ENCODE peak calls at places on chromosomes 4 and X, in seven cellular contexts. M is mammary epithelial cell, W is A673, I is tibial artery, A is astrocyte, C is lower lobe of right lung, Y is ovary. X is an unnamed sample.
A peak's percentile ranks its signal among the peaks of the same experiment; 100 is the strongest.

GRCh38 chr4:120348521-120348920 is 281.9 kb upstream of the MAD2L1 start:
- DNase-seq in M (no peak), W (no peak), I (no peak), A (no peak), C (no peak), Y (no peak), X (no peak)

GRCh38 chrX:9184231-9184630 is 150.3 kb upstream of the FAM9B start:
- DNase-seq in M (no peak), W (no peak), I (no peak), A (no peak), C (no peak), Y (no peak), X (no peak)

GRCh38 chr4:1604706-1605205 is 79.4 kb downstream of the FAM53A start:
- DNase-seq in M (no peak), W (no peak), I (no peak), A (no peak), C (peak; percentile 48), Y (no peak), X (no peak)

GRCh38 chr4:167111622-167112021 is 122.7 kb downstream of the SPOCK3 start:
- DNase-seq in M (peak; percentile 76), W (no peak), I (no peak), A (no peak), C (no peak), Y (no peak), X (no peak)

GRCh38 chrX:10794203-10794630 is 173.8 kb upstream of the MID1 start:
- DNase-seq in M (peak; percentile 74), W (no peak), I (no peak), A (no peak), C (no peak), Y (no peak), X (no peak)

GRCh38 chr4:42074294-42074693 is 78.2 kb downstream of the BEND4 start:
- DNase-seq in M (no peak), W (no peak), I (no peak), A (no peak), C (no peak), Y (no peak), X (no peak)

GRCh38 chr4:142440093-142440492 is 406.0 kb downstream of the INPP4B start:
- DNase-seq in M (no peak), W (no peak), I (no peak), A (peak; percentile 16), C (no peak), Y (no peak), X (no peak)

GRCh38 chr4:91754716-91755115 is 549.0 kb upstream of the GRID2 start:
- DNase-seq in M (no peak), W (no peak), I (no peak), A (peak; percentile 49), C (no peak), Y (no peak), X (peak; percentile 45)

GRCh38 chrX:94831364-94831763 is 1157.4 kb downstream of the FAM133A start:
- DNase-seq in M (peak; percentile 1), W (peak; percentile 25), I (no peak), A (no peak), C (no peak), Y (no peak), X (peak; percentile 20)

GRCh38 chrX:39519566-39520301 is 578.0 kb downstream of the BCOR start:
- DNase-seq in M (no peak), W (no peak), I (no peak), A (no peak), C (no peak), Y (no peak), X (no peak)

GRCh38 chr4:1721666-1722550 is 587 bp downstream of the TACC3 start:
- DNase-seq in M (no peak), W (no peak), I (no peak), A (no peak), C (peak; percentile 51), Y (peak; percentile 64), X (no peak)

GRCh38 chr4:123746981-123747380 is 350.4 kb downstream of the SPRY1 start:
- DNase-seq in M (no peak), W (no peak), I (no peak), A (no peak), C (no peak), Y (no peak), X (peak; percentile 74)

GRCh38 chr4:150577786-150578185 is 4.2 kb upstream of the MAB21L2 start:
- DNase-seq in M (no peak), W (no peak), I (no peak), A (no peak), C (no peak), Y (no peak), X (no peak)

GRCh38 chr4:36640876-36641275 is 359.5 kb downstream of the DTHD1 start:
- DNase-seq in M (no peak), W (no peak), I (no peak), A (no peak), C (no peak), Y (no peak), X (no peak)

GRCh38 chrX:29090811-29091210 is 503.6 kb downstream of the IL1RAPL1 start:
- DNase-seq in M (no peak), W (peak; percentile 23), I (no peak), A (peak; percentile 4), C (no peak), Y (no peak), X (peak; percentile 41)

GRCh38 chrX:110318664-110318968 is 731 bp upstream of the AMMECR1 start:
- DNase-seq in M (no peak), W (no peak), I (no peak), A (no peak), C (no peak), Y (no peak), X (no peak)

GRCh38 chr4:41361831-41362646 is 105.3 kb downstream of the UCHL1 start:
- DNase-seq in M (no peak), W (peak; percentile 12), I (no peak), A (no peak), C (no peak), Y (no peak), X (no peak)

GRCh38 chr4:22595684-22596083 is 79.8 kb upstream of the ADGRA3 start:
- DNase-seq in M (no peak), W (peak; percentile 4), I (no peak), A (no peak), C (no peak), Y (no peak), X (no peak)

GRCh38 chr4:6929735-6930464 is 20.3 kb downstream of the TBC1D14 start:
- DNase-seq in M (no peak), W (no peak), I (no peak), A (no peak), C (no peak), Y (no peak), X (no peak)

GRCh38 chr4:97238956-97239698 is 904.1 kb downstream of the STPG2 start:
- DNase-seq in M (no peak), W (no peak), I (no peak), A (no peak), C (no peak), Y (no peak), X (no peak)

GRCh38 chr4:97235516-97235915 is 907.8 kb downstream of the STPG2 start:
- DNase-seq in M (no peak), W (peak; percentile 0), I (no peak), A (no peak), C (no peak), Y (no peak), X (no peak)

GRCh38 chr4:97239699-97239997 is 903.6 kb downstream of the STPG2 start:
- DNase-seq in M (no peak), W (no peak), I (no peak), A (no peak), C (no peak), Y (no peak), X (no peak)
- H3K9me3 ChIP-seq in M (no peaks in the 10 kb centered on the region), W (no peaks in the 10 kb centered on the region), I (no peaks in the 10 kb centered on the region), A (peaks cover 2% of the 10 kb centered on the region), C (no peaks in the 10 kb centered on the region), Y (no peaks in the 10 kb centered on the region), X (no peaks in the 10 kb centered on the region)

GRCh38 chr4:3137908-3138307 is 63.4 kb downstream of the HTT start:
- DNase-seq in M (no peak), W (no peak), I (no peak), A (no peak), C (no peak), Y (no peak), X (no peak)

GRCh38 chr4:3134201-3134600 is 59.7 kb downstream of the HTT start:
- DNase-seq in M (no peak), W (no peak), I (no peak), A (no peak), C (no peak), Y (no peak), X (no peak)

GRCh38 chr4:3130826-3131225 is 56.3 kb downstream of the HTT start:
- DNase-seq in M (no peak), W (no peak), I (no peak), A (no peak), C (no peak), Y (no peak), X (no peak)

GRCh38 chr4:3135155-3136011 is 60.9 kb downstream of the HTT start:
- DNase-seq in M (no peak), W (no peak), I (no peak), A (no peak), C (no peak), Y (no peak), X (peak; percentile 25)

DNA sequence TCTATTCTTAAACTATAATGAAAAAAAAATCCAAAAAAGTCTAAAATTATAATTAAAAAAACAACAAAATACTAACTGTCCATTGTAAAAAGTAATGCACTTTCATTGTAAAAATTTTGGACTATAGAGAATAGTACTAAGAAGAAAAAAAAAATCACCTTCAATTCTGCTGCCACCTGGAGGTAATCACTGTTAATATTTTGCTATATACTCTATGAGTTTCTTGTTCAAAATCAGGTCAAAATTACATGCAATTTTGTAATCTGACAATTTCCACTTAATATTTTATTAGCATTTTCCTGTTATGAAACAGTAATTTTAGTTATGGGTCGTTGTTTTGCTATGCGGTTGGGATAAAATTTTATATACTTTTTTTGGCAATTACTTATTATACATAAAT is 62.0 kb downstream of the HTT start:
- DNase-seq in M (no peak), W (peak; percentile 45), I (no peak), A (no peak), C (no peak), Y (no peak), X (peak; percentile 46)
- TF ChIP-seq CTCF in M (peak; percentile 9), W (peak; percentile 59), I (peak; percentile 11), A (no peak), C (peak; percentile 37), Y (no peak), X (peak; percentile 37)

DNA sequence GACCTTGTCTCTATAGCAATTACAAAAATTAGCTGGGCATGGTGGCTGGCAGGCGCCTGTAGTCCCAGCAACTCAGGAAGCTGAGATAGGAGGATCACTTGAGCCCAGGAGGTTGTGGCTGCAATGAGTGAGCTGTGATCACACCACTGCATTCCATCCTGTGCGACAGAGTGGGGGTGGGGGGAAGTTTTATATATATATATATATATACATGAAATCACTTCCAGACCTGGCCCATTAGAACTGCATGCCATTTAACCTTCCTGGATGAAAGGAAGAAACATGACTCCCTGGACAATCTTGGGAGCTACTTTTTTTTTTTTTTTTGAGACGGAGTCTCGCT is 36.8 kb upstream of the SPINK2 start:
- DNase-seq in M (no peak), W (no peak), I (no peak), A (no peak), C (no peak), Y (no peak), X (no peak)
- H3K27ac ChIP-seq in M (no peak overlapping the region), W (no peak overlapping the region), I (no peak overlapping the region), A (no peak overlapping the region), C (no peak overlapping the region), Y (no peak overlapping the region), X (no peak overlapping the region)

DNA sequence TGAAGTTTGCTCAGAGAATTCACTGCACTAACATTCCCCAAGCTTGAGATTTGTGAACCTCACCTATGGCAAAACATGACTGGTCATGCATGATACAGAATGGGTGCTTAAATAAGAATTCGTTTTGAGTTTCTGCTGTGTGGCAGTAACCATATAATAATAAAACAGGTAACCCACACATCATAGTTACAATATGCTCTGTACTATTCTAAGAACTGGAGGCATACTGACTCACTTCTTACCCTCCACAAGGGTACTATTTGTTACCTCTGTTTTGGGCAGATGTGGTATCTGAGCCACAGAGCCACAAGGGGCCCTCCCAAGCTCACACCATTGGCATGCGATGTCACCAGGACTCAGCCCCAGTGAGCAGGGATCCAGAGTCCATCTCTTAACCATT is 17.6 kb downstream of the SLC2A9 start:
- DNase-seq in M (peak; percentile 90), W (no peak), I (no peak), A (no peak), C (no peak), Y (no peak), X (no peak)
- H3K9me3 ChIP-seq in M (no peaks in the 10 kb centered on the region), W (no peaks in the 10 kb centered on the region), I (no peaks in the 10 kb centered on the region), A (no peaks in the 10 kb centered on the region), C (no peaks in the 10 kb centered on the region), Y (no peaks in the 10 kb centered on the region), X (no peaks in the 10 kb centered on the region)

X was measured in cardiac muscle cell.